ENCODE peak calls at places on chromosomes 4 and X, in six cellular contexts. O, M, J, X, B and Z are unnamed samples.
A peak's percentile ranks its signal among the peaks of the same experiment; 100 is the strongest.

GRCh38 chr4:131609039-131609438 is 1540.1 kb upstream of the PCDH10 start:
- DNase-seq in O (no peak), M (no peak), J (no peak), X (peak; percentile 9), B (no peak), Z (no peak)

GRCh38 chr4:119118397-119118796 is 17.2 kb upstream of the MYOZ2 start:
- DNase-seq in O (no peak), M (no peak), J (no peak), X (no peak), B (no peak), Z (no peak)

GRCh38 chr4:5424901-5425300 is 283.5 kb downstream of the EVC2 start:
- DNase-seq in O (no peak), M (no peak), J (no peak), X (no peak), B (no peak), Z (no peak)

GRCh38 chr4:33626242-33626641 is 2618.1 kb downstream of the ARAP2 start:
- DNase-seq in O (no peak), M (no peak), J (no peak), X (no peak), B (no peak), Z (no peak)

GRCh38 chrX:427812-428725 is 41.4 kb upstream of the PPP2R3B start:
- DNase-seq in O (no peak), M (no peak), J (no peak), X (peak; percentile 12), B (no peak), Z (peak; percentile 86)

GRCh38 chr4:69689530-69690111 is 36.6 kb upstream of the UGT2A1 start:
- DNase-seq in O (no peak), M (no peak), J (no peak), X (peak; percentile 74), B (no peak), Z (peak; percentile 39)

GRCh38 chr4:27828843-27829242 is 968.2 kb downstream of the STIM2 start:
- DNase-seq in O (no peak), M (no peak), J (no peak), X (no peak), B (no peak), Z (peak; percentile 17)

GRCh38 chr4:122450847-122451246 is 5.7 kb downstream of the IL2 start:
- DNase-seq in O (no peak), M (no peak), J (no peak), X (peak; percentile 33), B (no peak), Z (peak; percentile 91)

GRCh38 chr4:125891597-125892258 is 577.0 kb downstream of the FAT4 start:
- DNase-seq in O (no peak), M (no peak), J (no peak), X (peak; percentile 90), B (no peak), Z (no peak)

GRCh38 chrX:85111347-85111746 is 107.7 kb downstream of the APOOL start:
- DNase-seq in O (no peak), M (peak; percentile 32), J (no peak), X (peak; percentile 15), B (no peak), Z (peak; percentile 8)

GRCh38 chr4:126023946-126024345 is 709.2 kb downstream of the FAT4 start:
- DNase-seq in O (no peak), M (no peak), J (no peak), X (peak; percentile 65), B (no peak), Z (no peak)

GRCh38 chrX:13520441-13520840 is 49.0 kb upstream of the EGFL6 start:
- DNase-seq in O (no peak), M (no peak), J (no peak), X (no peak), B (no peak), Z (no peak)

GRCh38 chr4:119683518-119683917 is 54.9 kb upstream of the PDE5A start:
- DNase-seq in O (no peak), M (no peak), J (no peak), X (peak; percentile 83), B (no peak), Z (no peak)

GRCh38 chr4:36467670-36468069 is 186.3 kb downstream of the DTHD1 start:
- DNase-seq in O (no peak), M (no peak), J (no peak), X (no peak), B (no peak), Z (no peak)

GRCh38 chr4:125123710-125124109 is 191.0 kb upstream of the FAT4 start:
- DNase-seq in O (no peak), M (no peak), J (no peak), X (peak; percentile 36), B (no peak), Z (no peak)

GRCh38 chr4:170651786-170652185 is 562.0 kb upstream of the AADAT start:
- DNase-seq in O (no peak), M (no peak), J (no peak), X (no peak), B (no peak), Z (no peak)

GRCh38 chr4:2587215-2587823 is 50.9 kb downstream of the FAM193A start:
- DNase-seq in O (no peak), M (no peak), J (no peak), X (no peak), B (no peak), Z (no peak)

GRCh38 chr4:124318292-124318691 is 394.2 kb downstream of the ANKRD50 start:
- DNase-seq in O (no peak), M (no peak), J (no peak), X (no peak), B (no peak), Z (no peak)

GRCh38 chrX:50100188-50100587 is 100.6 kb downstream of the AKAP4 start:
- DNase-seq in O (no peak), M (no peak), J (no peak), X (no peak), B (no peak), Z (peak; percentile 51)

GRCh38 chr4:80268936-80269335 is 2.5 kb downstream of the FGF5 start:
- DNase-seq in O (no peak), M (no peak), J (no peak), X (peak; percentile 39), B (no peak), Z (no peak)

GRCh38 chr4:80265571-80266266 is 745 bp upstream of the FGF5 start:
- DNase-seq in O (no peak), M (no peak), J (no peak), X (peak; percentile 82), B (no peak), Z (peak; percentile 33)

GRCh38 chr4:80266267-80266901 is at the start of gene FGF5:
- DNase-seq in O (peak; percentile 85), M (no peak), J (peak; percentile 49), X (peak; percentile 87), B (peak; percentile 33), Z (peak; percentile 53)

GRCh38 chr4:80268081-80268823 is 1.8 kb downstream of the FGF5 start:
- DNase-seq in O (no peak), M (no peak), J (no peak), X (peak; percentile 67), B (no peak), Z (peak; percentile 56)

DNA sequence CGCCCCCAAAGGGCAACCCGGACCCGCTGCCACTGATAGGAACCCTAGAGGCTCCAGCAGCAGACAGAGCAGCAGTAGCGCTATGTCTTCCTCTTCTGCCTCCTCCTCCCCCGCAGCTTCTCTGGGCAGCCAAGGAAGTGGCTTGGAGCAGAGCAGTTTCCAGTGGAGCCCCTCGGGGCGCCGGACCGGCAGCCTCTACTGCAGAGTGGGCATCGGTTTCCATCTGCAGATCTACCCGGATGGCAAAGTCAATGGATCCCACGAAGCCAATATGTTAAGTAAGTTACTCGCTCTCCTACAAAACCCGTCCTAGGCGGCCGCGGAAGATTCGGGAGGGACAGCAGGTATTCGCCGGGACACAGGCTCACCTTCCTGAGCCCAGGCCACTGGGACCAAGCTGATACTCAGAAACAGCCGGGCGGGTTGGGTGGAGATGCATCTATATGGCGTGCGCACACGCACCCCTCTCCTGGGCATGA is 477 bp downstream of the FGF5 start:
- DNase-seq in O (peak; percentile 56), M (no peak), J (peak; percentile 46), X (peak; percentile 60), B (no peak), Z (peak; percentile 49)
- H3K27ac ChIP-seq in O (no peak overlapping the region), M (no peak overlapping the region), J (no peak overlapping the region), X (peak overlapping the region; percentile 98), B (no peak overlapping the region), Z (no peak overlapping the region)

GRCh38 chr4:186846426-186846825 is 122.8 kb upstream of the FAT1 start:
- DNase-seq in O (no peak), M (no peak), J (no peak), X (peak; percentile 21), B (no peak), Z (no peak)
- H3K27ac ChIP-seq in O (no peak overlapping the region), M (no peak overlapping the region), J (no peak overlapping the region), X (no peak overlapping the region), B (no peak overlapping the region), Z (no peak overlapping the region)

DNA sequence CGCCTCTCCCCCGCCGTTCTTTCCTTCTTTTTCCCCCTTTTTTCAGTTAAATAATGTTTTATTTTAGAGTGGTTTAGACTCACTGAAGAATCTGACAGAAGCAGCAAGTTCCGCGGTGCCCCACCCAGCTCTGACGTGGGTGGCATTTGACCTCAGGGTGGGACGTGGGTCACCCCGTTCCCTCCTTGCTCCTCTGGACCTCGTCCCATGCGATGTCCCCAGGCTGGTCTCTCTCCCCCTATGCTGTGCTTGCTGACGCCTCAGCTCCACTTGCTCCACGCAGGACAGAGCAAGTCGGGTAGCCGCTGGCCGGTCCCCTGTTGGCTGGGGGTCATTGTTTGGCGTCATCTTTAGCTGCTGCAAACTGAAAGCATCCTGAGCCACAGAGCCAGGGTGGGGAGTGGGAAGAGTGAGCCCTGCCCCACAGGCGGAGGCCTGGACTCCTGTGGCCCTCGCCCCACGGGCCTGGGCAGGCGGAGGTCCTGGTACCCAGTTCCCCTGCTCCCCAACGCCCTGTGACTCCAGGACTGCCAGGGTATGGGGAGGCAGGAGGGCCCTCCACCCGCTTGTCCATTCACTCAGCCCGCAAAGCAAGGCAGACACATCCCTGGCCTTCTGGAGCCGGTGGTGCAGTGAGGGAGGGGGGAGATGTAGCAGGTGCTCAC is 30.8 kb downstream of the TRMT44 start:
- DNase-seq in O (no peak), M (no peak), J (no peak), X (no peak), B (peak; percentile 51), Z (no peak)
- H3K27ac ChIP-seq in O (peak overlapping the region; percentile 50), M (no peak overlapping the region), J (no peak overlapping the region), X (no peak overlapping the region), B (peak overlapping the region; percentile 23), Z (no peak overlapping the region)

GRCh38 chr4:105061136-105061696 is 85.5 kb upstream of the TET2 start:
- DNase-seq in O (no peak), M (peak; percentile 28), J (no peak), X (no peak), B (no peak), Z (peak; percentile 71)

GRCh38 chr4:105060628-105061027 is 86.0 kb upstream of the TET2 start:
- DNase-seq in O (no peak), M (no peak), J (no peak), X (no peak), B (no peak), Z (no peak)

GRCh38 chr4:105058177-105058812 is 88.4 kb upstream of the TET2 start:
- DNase-seq in O (no peak), M (no peak), J (no peak), X (peak; percentile 36), B (no peak), Z (no peak)

GRCh38 chr4:105059337-105059736 is 87.3 kb upstream of the TET2 start:
- DNase-seq in O (no peak), M (no peak), J (no peak), X (no peak), B (no peak), Z (no peak)

DNA sequence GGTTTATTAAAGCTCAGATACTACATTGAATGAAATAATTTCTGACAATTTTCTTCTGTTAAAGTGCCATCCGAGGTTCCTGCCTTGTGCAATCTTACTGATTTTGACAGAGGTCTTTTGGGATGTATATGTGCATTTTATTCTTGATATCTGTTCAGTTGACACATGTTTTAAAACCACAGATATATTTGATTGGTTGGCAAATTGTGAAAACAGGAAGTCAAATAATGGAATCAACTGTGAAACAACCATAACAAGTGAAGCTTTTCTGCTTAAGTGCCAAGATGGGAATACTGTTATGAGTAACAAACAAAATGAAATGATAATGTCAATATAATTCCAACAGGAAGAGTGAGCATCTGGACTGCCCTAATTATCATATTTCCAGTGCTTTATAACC is 85.0 kb upstream of the TET2 start:
- DNase-seq in O (no peak), M (no peak), J (no peak), X (no peak), B (no peak), Z (no peak)
- H3K27ac ChIP-seq in O (no peak overlapping the region), M (peak overlapping the region; percentile 26), J (no peak overlapping the region), X (no peak overlapping the region), B (no peak overlapping the region), Z (no peak overlapping the region)